ENCODE peak calls at places on chromosomes 4 and X, in seven cellular contexts. One of them, this sample, is unnamed.

GRCh38 chr4:105145059-105145912 is 1.4 kb upstream of the TET2 start:
- DNase-seq in hippocampal formation: peak; percentile 26
- DNase-seq in Calu3: no peak
- DNase-seq in SK-MEL-5: no peak
- DNase-seq in ovary: no peak
- DNase-seq in ecto neural progenitor cell: no peak
- DNase-seq in GF-D8: peak; percentile 80
- DNase-seq in this sample: no peak

GRCh38 chr4:53120801-53121200 is 245.1 kb downstream of the SCFD2 start:
- DNase-seq in hippocampal formation: no peak
- DNase-seq in Calu3: no peak
- DNase-seq in SK-MEL-5: no peak
- DNase-seq in ovary: no peak
- DNase-seq in ecto neural progenitor cell: no peak
- DNase-seq in GF-D8: no peak
- DNase-seq in this sample: no peak

GRCh38 chr4:244471-244870 is 60.8 kb downstream of the ZNF732 start:
- DNase-seq in hippocampal formation: no peak
- DNase-seq in Calu3: peak; percentile 13
- DNase-seq in SK-MEL-5: peak; percentile 60
- DNase-seq in ovary: no peak
- DNase-seq in ecto neural progenitor cell: no peak
- DNase-seq in GF-D8: peak; percentile 5
- DNase-seq in this sample: peak; percentile 9

GRCh38 chr4:11297201-11297600 is 131.5 kb downstream of the HS3ST1 start:
- DNase-seq in hippocampal formation: no peak
- DNase-seq in Calu3: no peak
- DNase-seq in SK-MEL-5: no peak
- DNase-seq in ovary: no peak
- DNase-seq in ecto neural progenitor cell: no peak
- DNase-seq in GF-D8: no peak
- DNase-seq in this sample: peak; percentile 38

GRCh38 chr4:3827616-3828492 is 61.7 kb downstream of the ADRA2C start:
- DNase-seq in hippocampal formation: peak; percentile 49
- DNase-seq in Calu3: peak; percentile 72
- DNase-seq in SK-MEL-5: no peak
- DNase-seq in ovary: peak; percentile 47
- DNase-seq in ecto neural progenitor cell: no peak
- DNase-seq in GF-D8: no peak
- DNase-seq in this sample: no peak

GRCh38 chrX:145405012-145405411 is 157.7 kb downstream of the SPANXN1 start:
- DNase-seq in hippocampal formation: no peak
- DNase-seq in Calu3: peak; percentile 21
- DNase-seq in SK-MEL-5: peak; percentile 53
- DNase-seq in ovary: no peak
- DNase-seq in ecto neural progenitor cell: no peak
- DNase-seq in GF-D8: no peak
- DNase-seq in this sample: peak; percentile 5

GRCh38 chr4:114116861-114117260 is 137.4 kb upstream of the ARSJ start:
- DNase-seq in hippocampal formation: no peak
- DNase-seq in Calu3: no peak
- DNase-seq in SK-MEL-5: no peak
- DNase-seq in ovary: no peak
- DNase-seq in ecto neural progenitor cell: no peak
- DNase-seq in GF-D8: no peak
- DNase-seq in this sample: no peak

GRCh38 chrX:96405842-96406241 is 278.8 kb upstream of the DIAPH2 start:
- DNase-seq in hippocampal formation: no peak
- DNase-seq in Calu3: no peak
- DNase-seq in SK-MEL-5: no peak
- DNase-seq in ovary: no peak
- DNase-seq in ecto neural progenitor cell: no peak
- DNase-seq in GF-D8: no peak
- DNase-seq in this sample: no peak

GRCh38 chr4:111400736-111401135 is 744.5 kb upstream of the FAM241A start:
- DNase-seq in hippocampal formation: peak; percentile 41
- DNase-seq in Calu3: no peak
- DNase-seq in SK-MEL-5: peak; percentile 83
- DNase-seq in ovary: no peak
- DNase-seq in ecto neural progenitor cell: no peak
- DNase-seq in GF-D8: no peak
- DNase-seq in this sample: peak; percentile 1

GRCh38 chr4:26217961-26218676 is 102.7 kb upstream of the RBPJ start:
- DNase-seq in hippocampal formation: peak; percentile 50
- DNase-seq in Calu3: no peak
- DNase-seq in SK-MEL-5: no peak
- DNase-seq in ovary: no peak
- DNase-seq in ecto neural progenitor cell: no peak
- DNase-seq in GF-D8: no peak
- DNase-seq in this sample: no peak

GRCh38 chr4:7306566-7306965 is 114.2 kb downstream of the SORCS2 start:
- DNase-seq in hippocampal formation: no peak
- DNase-seq in Calu3: no peak
- DNase-seq in SK-MEL-5: no peak
- DNase-seq in ovary: no peak
- DNase-seq in ecto neural progenitor cell: no peak
- DNase-seq in GF-D8: no peak
- DNase-seq in this sample: no peak

GRCh38 chrX:74931214-74931613 is 6.0 kb upstream of the NEXMIF start:
- DNase-seq in hippocampal formation: no peak
- DNase-seq in Calu3: no peak
- DNase-seq in SK-MEL-5: no peak
- DNase-seq in ovary: no peak
- DNase-seq in ecto neural progenitor cell: peak; percentile 42
- DNase-seq in GF-D8: no peak
- DNase-seq in this sample: no peak

GRCh38 chr4:26406346-26406975 is 83.8 kb downstream of the CCKAR start:
- DNase-seq in hippocampal formation: no peak
- DNase-seq in Calu3: no peak
- DNase-seq in SK-MEL-5: no peak
- DNase-seq in ovary: no peak
- DNase-seq in ecto neural progenitor cell: no peak
- DNase-seq in GF-D8: no peak
- DNase-seq in this sample: peak; percentile 39

GRCh38 chr4:27011401-27011800 is 150.8 kb downstream of the STIM2 start:
- DNase-seq in hippocampal formation: no peak
- DNase-seq in Calu3: no peak
- DNase-seq in SK-MEL-5: no peak
- DNase-seq in ovary: no peak
- DNase-seq in ecto neural progenitor cell: no peak
- DNase-seq in GF-D8: no peak
- DNase-seq in this sample: peak; percentile 14

GRCh38 chr4:27360651-27361347 is 500.2 kb downstream of the STIM2 start:
- DNase-seq in hippocampal formation: no peak
- DNase-seq in Calu3: no peak
- DNase-seq in SK-MEL-5: no peak
- DNase-seq in ovary: no peak
- DNase-seq in ecto neural progenitor cell: peak; percentile 49
- DNase-seq in GF-D8: no peak
- DNase-seq in this sample: no peak

GRCh38 chr4:155564880-155565279 is 101.8 kb upstream of the GUCY1A1 start:
- DNase-seq in hippocampal formation: no peak
- DNase-seq in Calu3: no peak
- DNase-seq in SK-MEL-5: no peak
- DNase-seq in ovary: no peak
- DNase-seq in ecto neural progenitor cell: no peak
- DNase-seq in GF-D8: no peak
- DNase-seq in this sample: no peak

GRCh38 chr4:140042634-140043033 is 111.3 kb downstream of the MAML3 start:
- DNase-seq in hippocampal formation: no peak
- DNase-seq in Calu3: no peak
- DNase-seq in SK-MEL-5: no peak
- DNase-seq in ovary: peak; percentile 38
- DNase-seq in ecto neural progenitor cell: no peak
- DNase-seq in GF-D8: no peak
- DNase-seq in this sample: no peak

GRCh38 chrX:129631850-129632249 is 22.9 kb downstream of the APLN start:
- DNase-seq in hippocampal formation: no peak
- DNase-seq in Calu3: no peak
- DNase-seq in SK-MEL-5: no peak
- DNase-seq in ovary: no peak
- DNase-seq in ecto neural progenitor cell: no peak
- DNase-seq in GF-D8: no peak
- DNase-seq in this sample: no peak

GRCh38 chrX:34893741-34894140 is 48.9 kb upstream of the FAM47B start:
- DNase-seq in hippocampal formation: no peak
- DNase-seq in Calu3: no peak
- DNase-seq in SK-MEL-5: peak; percentile 13
- DNase-seq in ovary: no peak
- DNase-seq in ecto neural progenitor cell: no peak
- DNase-seq in GF-D8: no peak
- DNase-seq in this sample: no peak

GRCh38 chr4:87949961-87950360 is 25.6 kb upstream of the SPP1 start:
- DNase-seq in hippocampal formation: no peak
- DNase-seq in Calu3: peak; percentile 40
- DNase-seq in SK-MEL-5: no peak
- DNase-seq in ovary: no peak
- DNase-seq in ecto neural progenitor cell: no peak
- DNase-seq in GF-D8: no peak
- DNase-seq in this sample: peak; percentile 52

GRCh38 chr4:185542626-185543336 is 7.5 kb upstream of the PDLIM3 start:
- DNase-seq in hippocampal formation: no peak
- DNase-seq in Calu3: no peak
- DNase-seq in SK-MEL-5: no peak
- DNase-seq in ovary: peak; percentile 84
- DNase-seq in ecto neural progenitor cell: no peak
- DNase-seq in GF-D8: no peak
- DNase-seq in this sample: no peak

GRCh38 chrX:31126205-31126604 is 54.4 kb upstream of the FTHL17 start:
- DNase-seq in hippocampal formation: no peak
- DNase-seq in Calu3: no peak
- DNase-seq in SK-MEL-5: no peak
- DNase-seq in ovary: no peak
- DNase-seq in ecto neural progenitor cell: no peak
- DNase-seq in GF-D8: no peak
- DNase-seq in this sample: no peak

GRCh38 chr4:132016703-132017102 is 1132.4 kb upstream of the PCDH10 start:
- DNase-seq in hippocampal formation: no peak
- DNase-seq in Calu3: no peak
- DNase-seq in SK-MEL-5: no peak
- DNase-seq in ovary: no peak
- DNase-seq in ecto neural progenitor cell: no peak
- DNase-seq in GF-D8: no peak
- DNase-seq in this sample: no peak

GRCh38 chr4:74109894-74110605 is 11.1 kb upstream of the CXCL2 start:
- DNase-seq in hippocampal formation: no peak
- DNase-seq in Calu3: no peak
- DNase-seq in SK-MEL-5: no peak
- DNase-seq in ovary: no peak
- DNase-seq in ecto neural progenitor cell: no peak
- DNase-seq in GF-D8: no peak
- DNase-seq in this sample: peak; percentile 92

GRCh38 chrX:11064851-11065600 is 46.1 kb upstream of the HCCS start:
- DNase-seq in hippocampal formation: no peak
- DNase-seq in Calu3: peak; percentile 19
- DNase-seq in SK-MEL-5: no peak
- DNase-seq in ovary: no peak
- DNase-seq in ecto neural progenitor cell: no peak
- DNase-seq in GF-D8: no peak
- DNase-seq in this sample: peak; percentile 66